ENCODE peak calls at places on chromosomes 6 and 20, in seven cellular contexts. W, H, K, Q, I, X and L are unnamed samples.

GRCh38 chr20:45487231-45487635 is 17.7 kb downstream of the WFDC2 start:
- DNase-seq in K (no peak), W (no peak), Q (no peak), X (no peak), H (no peak), I (no peak), L (no peak)

GRCh38 chr6:97306946-97307345 is 23.9 kb upstream of the MMS22L start:
- DNase-seq in K (no peak), I (no peak), H (no peak), Q (no peak), W (no peak), X (no peak), L (no peak)

GRCh38 chr6:163284151-163284550 is 130.4 kb upstream of the QKI start:
- DNase-seq in H (no peak), Q (peak), I (no peak), W (no peak), X (no peak), K (no peak), L (no peak)

GRCh38 chr6:133767571-133767970 is 121.3 kb upstream of the TCF21 start:
- DNase-seq in Q (no peak), K (no peak), X (no peak), W (no peak), H (no peak), I (no peak), L (no peak)

GRCh38 chr6:139262519-139263300 is 29.1 kb downstream of the TXLNB start:
- DNase-seq in W (no peak), K (no peak), H (no peak), I (no peak), X (no peak), Q (no peak), L (no peak)

GRCh38 chr20:46305331-46305972 is 2.8 kb downstream of the CDH22 start:
- DNase-seq in Q (no peak), I (no peak), H (no peak), X (no peak), K (no peak), W (no peak), L (peak)

GRCh38 chr6:39169448-39170344 is 54.7 kb upstream of the SAYSD1 start:
- DNase-seq in I (peak), H (no peak), Q (no peak), K (peak), W (no peak), X (peak), L (peak)

GRCh38 chr6:133895573-133896343 is 6.8 kb downstream of the TCF21 start:
- DNase-seq in W (no peak), I (no peak), Q (no peak), K (no peak), X (peak), H (no peak), L (no peak)

GRCh38 chr6:22966711-22967110 is 397.3 kb downstream of the HDGFL1 start:
- DNase-seq in W (no peak), X (no peak), H (no peak), K (no peak), Q (no peak), I (no peak), L (no peak)

GRCh38 chr6:93210908-93211307 is 208.5 kb downstream of the EPHA7 start:
- DNase-seq in W (no peak), Q (no peak), X (no peak), I (no peak), H (no peak), K (no peak), L (no peak)

GRCh38 chr20:61699184-61700066 is 366.3 kb downstream of the TAF4 start:
- DNase-seq in K (no peak), I (no peak), Q (no peak), W (no peak), X (no peak), H (no peak), L (no peak)

GRCh38 chr6:140050232-140050995 is 676.0 kb upstream of the CITED2 start:
- DNase-seq in W (no peak), Q (no peak), I (no peak), K (no peak), X (no peak), H (no peak), L (no peak)

GRCh38 chr6:23524556-23524955 is 601.5 kb upstream of the NRSN1 start:
- DNase-seq in W (no peak), X (no peak), H (no peak), I (no peak), K (no peak), Q (no peak), L (no peak)

GRCh38 chr20:45798935-45799642 is 7.3 kb downstream of the DNTTIP1 start:
- DNase-seq in Q (peak), I (no peak), H (no peak), X (no peak), K (peak), W (no peak), L (peak)

GRCh38 chr6:89995296-89995695 is 101.0 kb downstream of the GJA10 start:
- DNase-seq in H (no peak), X (no peak), Q (no peak), W (no peak), K (no peak), I (no peak), L (no peak)

GRCh38 chr6:132887204-132887603 is 72.8 kb downstream of the RPS12 start:
- DNase-seq in H (no peak), Q (no peak), W (no peak), I (no peak), K (no peak), X (no peak), L (no peak)

GRCh38 chr6:150866147-150867073 is 908 bp downstream of the MTHFD1L start:
- DNase-seq in H (peak), W (peak), K (peak), X (peak), I (peak), Q (peak), L (peak)

GRCh38 chr20:50360218-50360672 is 149.9 kb upstream of the PTPN1 start:
- DNase-seq in W (no peak), H (no peak), Q (no peak), K (peak), I (no peak), X (peak), L (no peak)

GRCh38 chr6:105514306-105514705 is 111.4 kb upstream of the PREP start:
- DNase-seq in I (no peak), H (no peak), Q (peak), K (no peak), X (no peak), W (no peak), L (no peak)

GRCh38 chr6:157381631-157382621 is 936 bp downstream of the ZDHHC14 start:
- DNase-seq in X (peak), Q (peak), K (peak), I (no peak), H (no peak), W (no peak), L (peak)

GRCh38 chr20:44738779-44739477 is 6.7 kb upstream of the KCNK15 start:
- DNase-seq in I (peak), Q (peak), W (peak), X (no peak), K (peak), H (no peak), L (peak)

GRCh38 chr6:164695896-164696295 is 613.5 kb downstream of the C6orf118 start:
- DNase-seq in Q (peak), K (no peak), X (no peak), W (no peak), H (no peak), I (no peak), L (no peak)

GRCh38 chr6:130936933-130937332 is 109.7 kb downstream of the SMLR1 start:
- DNase-seq in H (no peak), K (no peak), I (no peak), W (no peak), Q (no peak), X (no peak), L (no peak)

GRCh38 chr20:6924681-6925080 is 157.2 kb downstream of the BMP2 start:
- DNase-seq in H (peak), I (no peak), W (no peak), Q (no peak), K (no peak), X (no peak), L (no peak)

GRCh38 chr6:71248306-71248705 is 40.3 kb upstream of the OGFRL1 start:
- DNase-seq in H (no peak), Q (peak), W (no peak), X (no peak), K (no peak), I (no peak), L (no peak)

GRCh38 chr6:168129292-168130167 is 50.5 kb upstream of the FRMD1 start:
- DNase-seq in I (no peak), H (peak), Q (no peak), X (peak), W (no peak), K (no peak), L (no peak)

GRCh38 chr6:113854531-113855499 is 2.3 kb upstream of the MARCKS start:
- DNase-seq in H (no peak), W (no peak), X (peak), Q (peak), K (peak), I (peak), L (peak)

GRCh38 chr20:59807909-59808728 is 125.3 kb downstream of the SYCP2 start:
- DNase-seq in K (no peak), I (peak), X (peak), W (no peak), Q (no peak), H (peak), L (peak)

GRCh38 chr6:106380407-106380806 is 19.9 kb downstream of the CRYBG1 start:
- DNase-seq in K (no peak), H (no peak), I (no peak), X (no peak), Q (no peak), W (no peak), L (no peak)

GRCh38 chr6:30707281-30707850 is 9.7 kb downstream of the MDC1 start:
- DNase-seq in I (no peak), H (no peak), W (no peak), K (no peak), Q (no peak), X (no peak), L (no peak)

GRCh38 chr6:125728739-125729138 is 20.7 kb upstream of the HEY2 start:
- DNase-seq in W (no peak), K (no peak), Q (no peak), I (no peak), X (no peak), H (no peak), L (no peak)

GRCh38 chr6:10451828-10452509 is 37.1 kb upstream of the TFAP2A start:
- DNase-seq in H (no peak), W (peak), Q (no peak), K (no peak), I (peak), X (no peak), L (no peak)

GRCh38 chr20:49284818-49285217 is 7.0 kb upstream of the ZNFX1 start:
- DNase-seq in X (no peak), H (no peak), K (no peak), W (no peak), Q (no peak), I (no peak), L (no peak)

GRCh38 chr6:139367810-139368321 is 6.6 kb downstream of the CITED2 start:
- DNase-seq in X (no peak), H (no peak), I (no peak), Q (peak), K (no peak), W (no peak), L (no peak)

GRCh38 chr20:1617055-1617454 is 2.8 kb downstream of the SIRPB1 start:
- DNase-seq in K (no peak), I (no peak), H (no peak), X (no peak), W (no peak), Q (peak), L (no peak)

GRCh38 chr20:1618479-1618878 is 1.3 kb downstream of the SIRPB1 start:
- DNase-seq in I (no peak), H (no peak), W (no peak), X (no peak), Q (no peak), K (no peak), L (no peak)

GRCh38 chr20:1622450-1622849 is 2.6 kb upstream of the SIRPB1 start:
- DNase-seq in Q (peak), I (no peak), K (no peak), W (no peak), X (no peak), H (peak), L (no peak)

GRCh38 chr20:1618954-1619550 is 757 bp downstream of the SIRPB1 start:
- DNase-seq in X (no peak), K (no peak), I (no peak), H (peak), Q (no peak), W (no peak), L (no peak)

DNA sequence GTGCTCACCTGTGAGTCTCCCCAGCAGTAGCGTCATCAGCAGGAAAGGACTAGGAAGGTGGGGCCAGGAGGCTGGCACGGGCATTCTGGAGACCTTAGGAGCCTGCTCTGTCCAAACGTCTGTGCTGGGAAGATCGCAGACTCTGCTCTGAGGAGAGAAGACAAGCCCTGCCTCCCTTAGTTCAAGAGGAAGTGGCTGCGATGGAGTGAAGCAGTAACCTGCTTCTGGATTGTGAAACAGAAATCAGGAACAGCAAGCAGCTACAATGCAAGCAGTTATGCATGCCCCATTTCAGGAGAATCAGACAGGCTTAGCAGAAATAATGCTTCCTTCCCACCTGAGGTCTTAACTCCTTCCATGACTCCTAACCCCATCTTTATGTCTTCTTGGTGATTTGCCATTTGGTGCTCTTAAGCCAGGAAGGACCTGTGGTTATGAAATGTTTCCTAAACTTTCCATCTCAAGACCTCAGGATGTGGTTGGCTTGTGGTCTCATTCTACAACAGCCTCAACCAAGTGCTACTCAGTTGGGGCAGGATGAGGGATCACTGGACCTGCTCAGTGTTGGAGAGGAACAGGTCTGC is at the start of gene SIRPB1:
- DNase-seq in K (no peak), I (no peak), Q (peak), W (no peak), X (no peak), H (peak), L (no peak)
- H3K27ac ChIP-seq in K (no peak), I (no peak), Q (no peak), W (no peak), X (no peak), H (no peak), L (no peak)

GRCh38 chr20:21240394-21240793 is 62.7 kb upstream of the XRN2 start:
- DNase-seq in X (no peak), W (no peak), I (no peak), H (no peak), Q (no peak), K (no peak), L (no peak)
- TF ChIP-seq POLR2A in X (no peak), W (no peak), I (no peak), H (no peak), Q (no peak), K (no peak), L (no peak)

GRCh38 chr6:26532699-26533523 is 5.3 kb upstream of the HMGN4 start:
- DNase-seq in I (peak), K (peak), X (peak), W (peak), H (peak), Q (peak), L (peak)
- TF ChIP-seq POLR2AphosphoS5 in I (peak), K (peak), X (peak), W (no peak), H (peak), Q (peak), L (no peak)

GRCh38 chr6:2956930-2957329 is 14.4 kb downstream of the SERPINB6 start:
- DNase-seq in K (no peak), W (no peak), H (no peak), I (no peak), X (no peak), Q (no peak), L (no peak)
- H3K27ac ChIP-seq in K (no peak), W (no peak), H (peak), I (peak), X (peak), Q (no peak), L (peak)

GRCh38 chr6:4351506-4351852 is 216.1 kb upstream of the ECI2 start:
- DNase-seq in K (no peak), W (no peak), X (no peak), H (no peak), Q (no peak), I (no peak), L (no peak)

GRCh38 chr6:4352731-4353130 is 217.4 kb upstream of the ECI2 start:
- DNase-seq in I (no peak), W (no peak), Q (no peak), X (no peak), K (no peak), H (no peak), L (peak)

GRCh38 chr6:4350571-4351505 is 215.5 kb upstream of the ECI2 start:
- DNase-seq in I (no peak), K (no peak), H (no peak), X (no peak), W (no peak), Q (peak), L (no peak)

GRCh38 chr6:4354181-4354580 is 218.8 kb upstream of the ECI2 start:
- DNase-seq in X (no peak), I (no peak), K (no peak), W (no peak), H (no peak), Q (no peak), L (peak)

DNA sequence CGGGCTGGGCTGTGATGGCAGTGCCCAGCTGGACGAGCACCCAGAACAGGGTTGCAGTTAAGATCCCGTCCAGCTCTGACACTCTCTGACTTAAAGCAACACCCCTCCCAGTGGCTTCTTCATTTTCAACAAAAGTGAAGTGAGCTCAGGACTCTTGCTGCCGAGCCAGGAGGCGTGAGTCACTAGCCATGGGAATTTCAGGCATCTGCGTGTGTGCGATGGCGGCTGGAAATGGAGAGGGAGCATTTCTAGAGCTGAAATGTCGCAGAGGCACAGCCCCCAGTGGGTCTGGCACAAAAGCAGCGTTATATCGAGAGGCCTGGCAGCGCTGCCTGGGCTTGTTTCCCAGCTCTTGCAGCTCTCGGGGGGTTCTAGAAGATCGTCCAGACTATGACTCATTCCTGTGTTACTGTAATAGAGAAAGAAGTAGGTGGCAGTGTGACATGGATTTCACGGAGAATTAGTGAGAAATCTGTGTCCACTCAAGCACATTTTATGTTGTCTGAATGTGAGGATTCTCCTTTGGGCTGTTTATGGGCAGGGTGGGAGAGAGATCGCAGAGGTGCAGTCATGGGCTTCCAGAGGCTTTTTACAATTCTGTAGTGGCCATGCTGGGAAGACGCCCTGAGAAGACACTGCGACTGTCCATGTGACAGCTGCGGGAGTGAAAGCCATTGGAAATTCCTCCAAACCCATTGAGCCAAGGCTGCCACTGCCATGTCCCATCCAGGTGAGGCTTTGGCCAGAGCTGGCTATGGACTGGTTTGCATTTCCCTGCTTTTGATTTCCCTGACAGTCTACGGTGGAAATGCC is 216.7 kb upstream of the ECI2 start:
- DNase-seq in Q (peak), X (peak), K (peak), W (peak), H (no peak), I (peak), L (peak)
- TF ChIP-seq POLR2A in Q (no peak), X (no peak), K (no peak), W (no peak), H (no peak), I (no peak), L (no peak)

DNA sequence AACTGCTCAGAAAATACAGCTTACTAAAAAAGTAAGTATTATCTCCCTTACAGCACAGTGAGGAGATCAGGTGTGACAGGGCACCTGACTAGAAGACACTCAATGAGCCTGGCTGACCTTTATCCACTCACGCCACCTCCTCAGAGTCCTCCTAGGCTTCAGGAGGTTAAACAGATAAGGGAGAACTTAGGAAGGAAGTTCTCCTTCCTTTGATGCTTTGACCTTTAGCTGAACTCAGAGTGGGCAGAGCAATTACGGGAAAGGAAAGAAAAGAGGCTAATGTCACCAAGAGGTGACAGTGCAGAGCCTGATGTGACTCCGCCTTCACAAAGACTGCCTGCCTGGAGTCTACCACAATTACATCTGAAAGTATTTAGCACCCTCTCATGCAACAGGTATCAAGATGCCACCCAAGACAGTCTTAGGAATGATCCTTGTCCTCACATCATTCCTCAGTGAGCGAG is 36.7 kb downstream of the MAN1A1 start:
- DNase-seq in H (no peak), I (no peak), Q (no peak), K (peak), X (no peak), W (no peak), L (no peak)
- TF ChIP-seq POLR2AphosphoS5 in H (no peak), I (no peak), Q (no peak), K (no peak), X (no peak), W (no peak), L (no peak)

GRCh38 chr20:63518351-63518861 is 2.2 kb upstream of the PPDPF start:
- DNase-seq in K (no peak), H (no peak), Q (no peak), I (no peak), X (no peak), W (no peak), L (no peak)

GRCh38 chr20:63519765-63520593 is 586 bp upstream of the PPDPF start:
- DNase-seq in W (no peak), X (no peak), Q (peak), I (no peak), H (no peak), K (peak), L (no peak)

GRCh38 chr20:63520594-63520938 is at the start of gene PPDPF:
- DNase-seq in X (peak), H (peak), W (no peak), K (peak), I (peak), Q (peak), L (peak)

GRCh38 chr20:63517376-63518309 is 2.9 kb upstream of the PPDPF start:
- DNase-seq in H (no peak), Q (no peak), X (no peak), K (no peak), W (no peak), I (no peak), L (no peak)

GRCh38 chr20:63518946-63519764 is 1.4 kb upstream of the PPDPF start:
- DNase-seq in Q (no peak), W (no peak), H (no peak), X (peak), K (no peak), I (no peak), L (no peak)
- H3K27ac ChIP-seq in Q (no peak), W (peak), H (no peak), X (no peak), K (peak), I (no peak), L (no peak)

DNA sequence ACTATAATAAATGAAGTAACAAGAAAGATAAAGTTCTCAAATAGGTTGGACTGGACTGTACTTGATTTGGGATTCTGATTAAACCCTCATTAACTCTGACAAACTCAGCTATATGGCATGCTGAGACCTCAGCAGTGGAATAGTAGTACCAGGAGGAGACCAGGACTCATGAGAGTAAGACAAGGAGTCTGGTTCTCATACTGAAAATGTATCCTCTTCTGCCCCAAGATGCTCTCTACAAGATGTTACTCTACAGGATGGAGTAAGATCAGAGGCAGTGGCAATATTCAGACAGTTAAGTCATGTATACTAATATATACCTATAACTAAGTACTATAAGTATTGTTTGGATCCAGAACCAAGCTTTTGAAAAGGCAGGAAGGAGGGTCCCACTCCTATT is 31.9 kb upstream of the SYNCRIP start:
- DNase-seq in K (no peak), W (no peak), I (no peak), X (no peak), H (no peak), Q (no peak), L (no peak)
- TF ChIP-seq POLR2A in K (no peak), W (peak), I (no peak), X (no peak), H (no peak), Q (no peak), L (no peak)